ENCODE peak calls at places on chromosomes 7 and 10, in six cellular contexts. Z is H1, H is SK-N-SH, G is K562, J is GM12878, B is HepG2. M is an unnamed sample.

GRCh38 chr10:102726274-102726673 is 11.8 kb downstream of the SFXN2 start:
- DNase-seq in J (no peak), B (no peak), Z (no peak), H (no peak), G (no peak), M (no peak)

GRCh38 chr10:28903063-28903462 is 225.7 kb downstream of the BAMBI start:
- DNase-seq in J (no peak), H (no peak), G (no peak), B (no peak), Z (no peak), M (no peak)

GRCh38 chr7:142612264-142612881 is 136.9 kb upstream of the PRSS1 start:
- DNase-seq in J (no peak), G (no peak), H (peak), Z (no peak), B (no peak), M (no peak)

GRCh38 chr10:86592413-86592812 is 61.9 kb upstream of the OPN4 start:
- DNase-seq in H (no peak), B (peak), J (no peak), Z (no peak), G (no peak), M (no peak)

GRCh38 chr10:33347227-33347626 is 12.8 kb upstream of the NRP1 start:
- DNase-seq in H (no peak), Z (no peak), J (no peak), G (no peak), B (no peak), M (no peak)

GRCh38 chr10:47027812-47028260 is 116.6 kb downstream of the PTPN20 start:
- DNase-seq in B (no peak), Z (no peak), G (no peak), H (no peak), J (no peak), M (no peak)

GRCh38 chr7:24727165-24728120 is 29.8 kb downstream of the GSDME start:
- DNase-seq in G (no peak), H (no peak), Z (no peak), J (no peak), B (no peak), M (peak)

GRCh38 chr7:123455965-123456364 is 78.4 kb downstream of the IQUB start:
- DNase-seq in Z (no peak), H (no peak), B (no peak), J (no peak), G (no peak), M (no peak)

GRCh38 chr7:95630702-95631458 is 34.6 kb upstream of the PDK4 start:
- DNase-seq in B (no peak), G (no peak), Z (no peak), H (no peak), J (no peak), M (no peak)

DNA sequence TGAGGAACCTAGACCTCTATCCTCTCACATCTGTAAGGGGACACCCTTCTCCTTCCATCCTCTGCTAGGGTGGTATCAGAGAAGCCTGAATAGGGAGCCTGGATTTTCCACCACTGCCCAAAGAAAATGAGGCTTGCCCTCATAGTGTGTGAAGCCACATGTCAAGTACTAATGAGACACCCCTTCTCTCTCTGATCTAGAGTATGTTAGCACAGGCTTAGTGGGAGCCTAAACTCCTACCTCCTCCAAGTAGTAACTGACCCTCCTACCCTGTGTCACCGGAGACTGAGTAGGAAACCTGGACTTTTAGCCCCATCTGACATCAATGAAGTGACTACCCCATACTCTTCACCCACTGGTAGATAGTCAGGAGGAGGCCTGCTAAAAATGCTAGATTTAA is 65.6 kb downstream of the PHYHIPL start:
- DNase-seq in B (no peak), H (no peak), G (no peak), Z (no peak), J (no peak), M (no peak)
- H3K4me3 ChIP-seq in B (no peak), H (no peak), G (no peak), Z (no peak), J (no peak), M (no peak)

GRCh38 chr7:121020243-121020642 is 31.7 kb downstream of the CPED1 start:
- DNase-seq in B (no peak), G (no peak), J (no peak), H (no peak), Z (no peak), M (no peak)
- H3K27ac ChIP-seq in B (no peak), G (peak), J (no peak), H (peak), Z (no peak), M (peak)

DNA sequence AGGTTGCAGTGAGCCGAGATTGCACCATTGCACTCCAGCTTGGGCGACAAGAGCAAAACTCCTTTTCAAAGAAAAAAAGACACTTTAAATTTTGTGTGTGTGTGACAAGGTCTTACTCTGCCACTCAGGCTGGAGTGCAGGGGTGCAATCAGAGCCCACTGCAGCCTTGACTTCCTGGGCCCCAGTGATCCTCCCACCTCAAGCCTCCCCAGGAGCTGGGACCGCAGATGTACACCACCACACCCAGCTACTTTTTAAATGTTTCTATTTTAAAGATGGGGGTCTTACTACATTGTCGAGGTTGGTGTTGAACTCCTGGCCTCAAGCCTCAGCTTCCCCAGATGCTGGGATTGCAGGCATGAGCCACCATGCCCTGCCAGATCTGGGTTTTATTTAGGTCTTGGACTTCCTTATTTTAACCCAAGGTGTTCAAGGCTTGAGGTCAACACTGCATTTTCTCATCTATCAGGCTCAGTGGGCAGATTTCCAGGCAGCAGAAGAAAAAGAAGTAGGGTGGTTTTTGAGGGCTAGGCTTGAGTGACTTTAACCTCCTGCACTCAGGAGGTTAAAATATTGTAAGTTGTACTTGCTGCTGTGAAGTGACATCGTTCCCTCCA is 71.6 kb downstream of the CARD11 start:
- DNase-seq in B (no peak), J (peak), G (no peak), Z (no peak), H (no peak), M (no peak)
- TF ChIP-seq GABPA in B (no peak), J (no peak), G (no peak), Z (no peak), H (no peak), M (no peak)

GRCh38 chr10:65323802-65324201 is 1602.0 kb upstream of the LRRTM3 start:
- DNase-seq in Z (no peak), H (no peak), B (no peak), J (no peak), G (no peak), M (no peak)

GRCh38 chr10:65320256-65321026 is 1605.4 kb upstream of the LRRTM3 start:
- DNase-seq in G (no peak), Z (no peak), B (no peak), J (no peak), H (no peak), M (no peak)

GRCh38 chr10:65328486-65328885 is 1597.3 kb upstream of the LRRTM3 start:
- DNase-seq in B (no peak), G (no peak), Z (no peak), H (no peak), J (no peak), M (no peak)

GRCh38 chr10:65325913-65326312 is 1599.9 kb upstream of the LRRTM3 start:
- DNase-seq in H (no peak), Z (peak), J (no peak), G (no peak), B (no peak), M (no peak)
- H3K4me3 ChIP-seq in H (no peak), Z (no peak), J (no peak), G (no peak), B (no peak), M (no peak)

GRCh38 chr7:151211155-151211772 is 976 bp upstream of the H2BK1 start:
- DNase-seq in J (no peak), H (no peak), G (no peak), B (no peak), Z (no peak), M (no peak)
- H3K27ac ChIP-seq in J (no peak), H (no peak), G (no peak), B (no peak), Z (no peak), M (no peak)

DNA sequence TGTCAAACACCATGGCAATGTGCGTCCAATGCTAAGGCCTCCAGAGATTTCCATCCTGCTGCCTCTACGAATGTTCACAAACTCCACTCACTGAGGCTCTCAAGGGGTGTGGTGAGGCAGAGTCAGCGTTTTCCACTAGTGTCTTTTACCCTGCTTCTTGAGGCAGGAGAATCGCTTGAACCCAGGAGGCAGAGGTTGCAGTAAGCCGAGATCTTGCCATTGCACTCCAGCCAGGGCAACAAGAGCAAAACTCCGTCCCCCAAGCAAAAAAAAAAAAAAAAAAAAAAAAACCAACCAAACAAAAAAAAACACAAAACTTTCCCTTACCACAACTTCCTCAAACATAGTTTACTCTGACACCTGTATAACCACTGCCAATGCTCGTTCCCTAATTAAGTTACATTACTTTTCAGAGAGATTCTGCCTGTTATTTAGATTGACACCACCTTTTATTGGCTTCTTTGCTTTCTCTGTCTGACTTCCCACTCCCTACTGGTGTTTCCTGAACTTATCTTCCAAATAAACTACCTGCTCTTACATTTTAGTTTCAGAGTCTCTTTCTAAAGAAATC is 102.1 kb upstream of the ZNF746 start:
- DNase-seq in J (no peak), Z (no peak), H (no peak), G (no peak), B (no peak), M (no peak)
- TF ChIP-seq GABPA in J (no peak), Z (no peak), H (no peak), G (no peak), B (no peak), M (no peak)

GRCh38 chr7:155753446-155753965 is 58.8 kb downstream of the SHH start:
- DNase-seq in B (no peak), J (no peak), Z (no peak), H (no peak), G (no peak), M (no peak)

GRCh38 chr7:155754165-155754564 is 58.1 kb downstream of the SHH start:
- DNase-seq in Z (no peak), B (no peak), H (no peak), G (no peak), J (no peak), M (no peak)

GRCh38 chr7:155755026-155755425 is 57.2 kb downstream of the SHH start:
- DNase-seq in J (no peak), Z (no peak), G (no peak), B (no peak), H (no peak), M (no peak)

GRCh38 chr7:155751409-155751808 is 60.9 kb downstream of the SHH start:
- DNase-seq in B (no peak), H (no peak), Z (no peak), G (no peak), J (no peak), M (no peak)

GRCh38 chr7:155752756-155753445 is 59.4 kb downstream of the SHH start:
- DNase-seq in Z (no peak), G (no peak), B (no peak), H (no peak), J (peak), M (no peak)
- H3K4me3 ChIP-seq in Z (no peak), G (no peak), B (no peak), H (no peak), J (peak), M (no peak)

DNA sequence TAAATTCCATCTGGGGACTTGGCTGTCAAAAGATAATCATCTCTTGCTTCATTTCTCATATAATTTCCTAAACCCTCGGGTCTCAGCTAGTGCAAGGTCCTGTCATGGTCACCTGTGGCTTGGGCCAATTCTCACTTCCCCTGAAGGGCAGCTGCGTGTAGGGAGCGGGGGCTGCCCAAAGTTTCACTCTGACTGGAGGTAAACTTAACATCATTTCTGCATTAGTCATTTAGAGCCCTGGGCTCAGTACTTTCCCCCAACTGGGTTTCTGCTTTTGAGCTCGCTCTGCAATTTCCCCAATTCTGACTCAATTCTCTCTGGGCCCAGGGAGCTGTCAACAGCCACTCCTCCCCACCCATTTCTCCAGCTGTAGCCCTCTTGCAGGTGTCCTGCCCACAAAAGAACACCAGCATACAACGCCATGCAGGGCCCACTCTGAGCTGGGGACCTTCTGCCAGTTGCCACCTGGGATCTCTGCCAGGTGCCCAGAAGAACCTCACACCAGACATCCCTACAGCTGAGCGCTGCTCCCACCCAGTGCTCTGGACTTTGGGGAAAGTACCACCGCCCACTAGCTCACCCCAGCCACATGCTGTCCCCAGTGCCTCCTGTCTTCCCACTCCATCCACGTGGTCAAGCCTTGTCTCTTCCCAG is 37.9 kb downstream of the VOPP1 start:
- DNase-seq in G (no peak), J (peak), Z (no peak), B (peak), H (no peak), M (peak)
- H3K27ac ChIP-seq in G (no peak), J (peak), Z (no peak), B (peak), H (peak), M (peak)

DNA sequence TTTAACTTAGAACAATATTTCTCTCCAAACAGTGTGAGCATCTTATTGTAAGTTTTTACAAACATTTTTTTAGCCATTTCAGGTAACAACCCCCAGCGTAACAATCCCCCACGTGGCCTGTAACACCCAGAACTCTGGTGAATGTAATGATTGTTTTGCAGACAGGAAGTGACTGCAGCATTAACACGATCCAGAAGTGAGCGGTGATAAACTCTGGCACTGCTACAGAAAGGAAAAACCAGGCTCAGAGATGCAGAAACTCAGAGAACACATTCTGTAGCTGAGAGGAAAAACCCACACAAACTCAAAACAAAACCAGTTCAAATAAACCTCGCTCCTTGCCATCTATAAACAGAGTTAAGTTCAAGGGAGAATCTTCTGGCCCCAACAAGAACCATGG is 285.7 kb downstream of the FGFR2 start:
- DNase-seq in J (no peak), G (no peak), Z (no peak), B (no peak), H (peak), M (no peak)
- TF ChIP-seq GABPA in J (no peak), G (no peak), Z (no peak), B (no peak), H (no peak), M (no peak)

GRCh38 chr7:94375167-94375566 is 19.5 kb upstream of the COL1A2 start:
- DNase-seq in G (no peak), J (no peak), H (no peak), Z (no peak), B (no peak), M (no peak)
- H3K4me3 ChIP-seq in G (no peak), J (no peak), H (no peak), Z (no peak), B (no peak), M (no peak)

M was measured in HL-60.